ENCODE peak calls at places on chromosomes 12 and 14, in nine cellular contexts. One of them, this sample, is unnamed.
A peak's percentile ranks its signal among the peaks of the same experiment; 100 is the strongest.

GRCh38 chr12:27142102-27142721 is 59.8 kb upstream of the C12orf71 start:
- DNase-seq in spleen: no peak
- DNase-seq in lower leg skin: peak; percentile 57
- DNase-seq in body of pancreas: peak; percentile 66
- DNase-seq in sigmoid colon: peak; percentile 79
- DNase-seq in H1: peak; percentile 39
- DNase-seq in ovary: peak; percentile 72
- DNase-seq in stomach: peak; percentile 68
- DNase-seq in A549: peak; percentile 73
- DNase-seq in this sample: peak; percentile 57

GRCh38 chr12:112978163-112979081 is at the start of gene OAS2:
- DNase-seq in body of pancreas: peak; percentile 42
- DNase-seq in sigmoid colon: peak; percentile 73
- DNase-seq in A549: no peak
- DNase-seq in spleen: peak; percentile 91
- DNase-seq in lower leg skin: peak; percentile 60
- DNase-seq in ovary: peak; percentile 29
- DNase-seq in stomach: peak; percentile 80
- DNase-seq in H1: no peak
- DNase-seq in this sample: peak; percentile 47

GRCh38 chr12:97275261-97276197 is 187.1 kb upstream of the RMST start:
- DNase-seq in A549: no peak
- DNase-seq in ovary: no peak
- DNase-seq in stomach: no peak
- DNase-seq in body of pancreas: peak; percentile 32
- DNase-seq in lower leg skin: no peak
- DNase-seq in spleen: no peak
- DNase-seq in H1: no peak
- DNase-seq in sigmoid colon: no peak
- DNase-seq in this sample: no peak

GRCh38 chr14:89890589-89890988 is 63.9 kb downstream of the EFCAB11 start:
- DNase-seq in spleen: no peak
- DNase-seq in A549: no peak
- DNase-seq in stomach: no peak
- DNase-seq in body of pancreas: no peak
- DNase-seq in H1: no peak
- DNase-seq in sigmoid colon: no peak
- DNase-seq in ovary: no peak
- DNase-seq in lower leg skin: no peak
- DNase-seq in this sample: no peak

GRCh38 chr14:61153436-61153835 is 127.7 kb downstream of the TMEM30B start:
- DNase-seq in ovary: no peak
- DNase-seq in A549: no peak
- DNase-seq in sigmoid colon: no peak
- DNase-seq in spleen: no peak
- DNase-seq in lower leg skin: no peak
- DNase-seq in stomach: no peak
- DNase-seq in H1: no peak
- DNase-seq in body of pancreas: no peak
- DNase-seq in this sample: no peak

GRCh38 chr14:105026033-105026785 is 5.3 kb upstream of the CDCA4 start:
- DNase-seq in stomach: no peak
- DNase-seq in A549: no peak
- DNase-seq in sigmoid colon: no peak
- DNase-seq in spleen: no peak
- DNase-seq in lower leg skin: no peak
- DNase-seq in H1: no peak
- DNase-seq in ovary: no peak
- DNase-seq in body of pancreas: no peak
- DNase-seq in this sample: no peak

GRCh38 chr14:53278602-53279506 is 125.7 kb upstream of the DDHD1 start:
- DNase-seq in stomach: no peak
- DNase-seq in lower leg skin: no peak
- DNase-seq in spleen: no peak
- DNase-seq in ovary: no peak
- DNase-seq in sigmoid colon: no peak
- DNase-seq in body of pancreas: no peak
- DNase-seq in A549: no peak
- DNase-seq in H1: no peak
- DNase-seq in this sample: no peak

GRCh38 chr12:3097186-3097804 is 20.1 kb downstream of the TSPAN9 start:
- DNase-seq in H1: no peak
- DNase-seq in ovary: peak; percentile 86
- DNase-seq in A549: no peak
- DNase-seq in spleen: no peak
- DNase-seq in lower leg skin: no peak
- DNase-seq in body of pancreas: peak; percentile 75
- DNase-seq in sigmoid colon: no peak
- DNase-seq in stomach: peak; percentile 64
- DNase-seq in this sample: peak; percentile 86

GRCh38 chr14:95496690-95497241 is 19.7 kb downstream of the SYNE3 start:
- DNase-seq in A549: no peak
- DNase-seq in stomach: no peak
- DNase-seq in sigmoid colon: no peak
- DNase-seq in lower leg skin: no peak
- DNase-seq in body of pancreas: no peak
- DNase-seq in spleen: no peak
- DNase-seq in H1: no peak
- DNase-seq in ovary: peak; percentile 72
- DNase-seq in this sample: peak; percentile 67

GRCh38 chr14:59490756-59491155 is 6.4 kb downstream of the JKAMP start:
- DNase-seq in ovary: no peak
- DNase-seq in body of pancreas: no peak
- DNase-seq in H1: no peak
- DNase-seq in A549: no peak
- DNase-seq in lower leg skin: no peak
- DNase-seq in sigmoid colon: no peak
- DNase-seq in spleen: no peak
- DNase-seq in stomach: no peak
- DNase-seq in this sample: no peak

GRCh38 chr12:54373619-54374554 is 9.6 kb upstream of the GPR84 start:
- DNase-seq in sigmoid colon: no peak
- DNase-seq in body of pancreas: no peak
- DNase-seq in lower leg skin: no peak
- DNase-seq in ovary: no peak
- DNase-seq in stomach: no peak
- DNase-seq in H1: no peak
- DNase-seq in A549: no peak
- DNase-seq in spleen: no peak
- DNase-seq in this sample: no peak

DNA sequence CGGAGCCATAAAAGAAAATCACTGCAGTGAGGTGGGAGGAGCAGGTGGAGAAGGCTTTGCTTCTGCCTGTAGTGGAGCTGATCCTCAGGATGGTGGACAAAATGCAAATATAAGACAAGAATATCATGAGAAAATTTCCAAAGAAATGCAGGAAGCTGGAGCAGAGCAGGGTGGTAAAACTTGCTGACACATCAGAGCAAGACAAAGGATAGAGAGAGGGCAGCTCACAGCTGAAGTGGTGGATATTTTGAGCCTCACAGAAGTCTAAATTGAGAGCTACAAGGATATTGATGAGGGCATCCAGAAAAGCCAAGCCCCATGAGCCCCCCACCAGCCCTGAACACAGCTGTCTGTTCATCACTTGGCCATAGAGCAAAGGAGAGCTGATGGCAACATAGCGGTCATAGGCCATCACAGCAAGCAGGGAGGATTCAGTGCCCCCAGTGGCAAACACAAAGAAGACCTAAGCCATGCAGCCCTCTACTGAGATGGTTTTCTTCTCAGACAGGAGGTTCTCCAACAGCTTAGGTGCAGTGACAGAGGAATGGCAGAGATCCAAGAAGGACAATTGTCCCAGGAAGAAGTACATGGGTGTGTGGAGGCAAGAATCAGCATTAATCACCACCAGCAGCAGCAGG is 30.0 kb upstream of the ANP32D start:
- DNase-seq in spleen: no peak
- DNase-seq in stomach: no peak
- DNase-seq in A549: peak; percentile 15
- DNase-seq in sigmoid colon: no peak
- DNase-seq in ovary: no peak
- DNase-seq in lower leg skin: no peak
- DNase-seq in H1: no peak
- DNase-seq in body of pancreas: no peak
- DNase-seq in this sample: no peak
- TF ChIP-seq CTCF in spleen: no peak
- TF ChIP-seq CTCF in stomach: no peak
- TF ChIP-seq CTCF in A549: no peak
- TF ChIP-seq CTCF in sigmoid colon: no peak
- TF ChIP-seq CTCF in ovary: no peak
- TF ChIP-seq CTCF in lower leg skin: no peak
- TF ChIP-seq CTCF in H1: peak; percentile 35
- TF ChIP-seq CTCF in body of pancreas: no peak
- TF ChIP-seq CTCF in this sample: no peak

GRCh38 chr12:30973171-30973570 is 46.6 kb downstream of the TSPAN11 start:
- DNase-seq in lower leg skin: no peak
- DNase-seq in ovary: no peak
- DNase-seq in stomach: no peak
- DNase-seq in H1: no peak
- DNase-seq in body of pancreas: no peak
- DNase-seq in spleen: no peak
- DNase-seq in A549: no peak
- DNase-seq in sigmoid colon: no peak
- DNase-seq in this sample: no peak

GRCh38 chr12:30973830-30974229 is 47.3 kb downstream of the TSPAN11 start:
- DNase-seq in lower leg skin: no peak
- DNase-seq in ovary: no peak
- DNase-seq in body of pancreas: no peak
- DNase-seq in A549: no peak
- DNase-seq in H1: no peak
- DNase-seq in spleen: no peak
- DNase-seq in sigmoid colon: no peak
- DNase-seq in stomach: no peak
- DNase-seq in this sample: no peak

GRCh38 chr12:30975581-30975980 is 49.0 kb downstream of the TSPAN11 start:
- DNase-seq in sigmoid colon: no peak
- DNase-seq in ovary: no peak
- DNase-seq in lower leg skin: no peak
- DNase-seq in stomach: no peak
- DNase-seq in A549: no peak
- DNase-seq in H1: no peak
- DNase-seq in body of pancreas: no peak
- DNase-seq in spleen: no peak
- DNase-seq in this sample: no peak

GRCh38 chr12:30977124-30977523 is 50.6 kb downstream of the TSPAN11 start:
- DNase-seq in lower leg skin: no peak
- DNase-seq in H1: no peak
- DNase-seq in spleen: no peak
- DNase-seq in sigmoid colon: no peak
- DNase-seq in body of pancreas: no peak
- DNase-seq in ovary: no peak
- DNase-seq in A549: no peak
- DNase-seq in stomach: no peak
- DNase-seq in this sample: no peak

DNA sequence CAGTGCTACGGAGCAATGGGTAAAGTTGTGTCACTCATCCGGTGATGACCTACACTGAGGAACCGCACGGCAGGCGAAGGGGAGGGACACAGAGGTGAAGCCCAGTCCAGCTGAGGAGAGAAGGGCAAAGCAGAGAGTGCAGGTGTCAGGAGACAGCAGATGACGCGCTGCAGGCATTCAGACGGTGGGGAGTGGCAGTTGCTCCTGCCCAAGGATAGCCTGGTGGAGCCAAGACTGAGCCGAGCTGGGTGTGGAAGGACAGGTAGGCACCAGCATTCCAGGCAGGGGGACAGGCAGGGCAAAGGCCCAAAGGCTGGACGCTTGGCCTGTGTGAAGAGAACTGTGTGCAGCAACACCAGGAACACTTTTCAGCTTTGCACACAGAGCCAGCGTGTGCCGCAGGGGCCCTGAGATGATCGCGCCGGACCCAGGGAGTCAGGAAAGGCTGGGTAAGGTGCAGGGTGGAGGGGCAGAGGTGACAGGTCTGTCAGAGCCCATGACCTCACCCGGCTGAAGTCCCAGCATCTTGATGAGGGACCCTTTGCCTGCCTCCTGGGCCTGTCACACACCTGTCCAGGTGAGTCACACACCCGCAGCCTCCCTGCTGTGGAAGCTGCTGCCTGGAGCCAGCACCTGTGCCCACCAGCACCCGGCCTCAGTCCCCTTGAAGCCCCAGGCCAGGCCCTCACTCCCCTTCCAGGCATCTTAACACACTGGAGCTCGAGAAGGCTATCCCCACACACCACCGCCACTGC is 48.4 kb downstream of the TSPAN11 start:
- DNase-seq in lower leg skin: no peak
- DNase-seq in stomach: no peak
- DNase-seq in A549: no peak
- DNase-seq in sigmoid colon: no peak
- DNase-seq in H1: no peak
- DNase-seq in ovary: no peak
- DNase-seq in spleen: no peak
- DNase-seq in body of pancreas: no peak
- DNase-seq in this sample: no peak
- TF ChIP-seq POLR2A in lower leg skin: no peak
- TF ChIP-seq POLR2A in stomach: no peak
- TF ChIP-seq POLR2A in A549: no peak
- TF ChIP-seq POLR2A in sigmoid colon: no peak
- TF ChIP-seq POLR2A in H1: no peak
- TF ChIP-seq POLR2A in ovary: no peak
- TF ChIP-seq POLR2A in spleen: no peak
- TF ChIP-seq POLR2A in body of pancreas: no peak
- TF ChIP-seq POLR2A in this sample: no peak

DNA sequence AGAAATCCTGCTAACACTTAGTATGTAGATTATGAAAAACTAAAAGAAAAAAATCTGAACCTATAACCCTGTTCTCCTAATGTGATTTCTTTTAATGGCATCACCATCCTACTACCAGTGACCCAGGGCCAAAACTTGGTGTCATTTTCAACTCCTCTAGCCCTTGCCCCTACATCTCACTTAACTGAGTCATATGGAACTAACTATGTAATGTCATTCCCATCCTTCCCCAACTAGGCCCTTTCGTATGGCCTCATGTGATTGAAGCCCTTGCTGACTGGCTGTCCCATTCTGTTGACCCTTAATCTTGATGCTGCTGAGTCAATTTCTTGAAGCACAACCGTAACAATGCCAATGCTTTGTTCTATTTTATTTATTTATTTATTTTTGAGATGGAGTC is 7.6 kb downstream of the DMAC2L start:
- DNase-seq in lower leg skin: no peak
- DNase-seq in sigmoid colon: no peak
- DNase-seq in ovary: no peak
- DNase-seq in H1: no peak
- DNase-seq in body of pancreas: no peak
- DNase-seq in stomach: no peak
- DNase-seq in A549: no peak
- DNase-seq in spleen: no peak
- DNase-seq in this sample: no peak
- TF ChIP-seq CTCF in lower leg skin: no peak
- TF ChIP-seq CTCF in sigmoid colon: no peak
- TF ChIP-seq CTCF in ovary: no peak
- TF ChIP-seq CTCF in H1: no peak
- TF ChIP-seq CTCF in body of pancreas: no peak
- TF ChIP-seq CTCF in stomach: no peak
- TF ChIP-seq CTCF in A549: no peak
- TF ChIP-seq CTCF in spleen: no peak
- TF ChIP-seq CTCF in this sample: no peak

GRCh38 chr12:53268009-53268636 is at the start of gene ESPL1:
- DNase-seq in body of pancreas: peak; percentile 52
- DNase-seq in spleen: peak; percentile 91
- DNase-seq in sigmoid colon: peak; percentile 86
- DNase-seq in ovary: peak; percentile 79
- DNase-seq in lower leg skin: peak; percentile 46
- DNase-seq in stomach: peak; percentile 75
- DNase-seq in A549: peak; percentile 92
- DNase-seq in H1: peak; percentile 54
- DNase-seq in this sample: peak; percentile 78
- TF ChIP-seq POLR2A in body of pancreas: peak; percentile 14
- TF ChIP-seq POLR2A in spleen: no peak
- TF ChIP-seq POLR2A in sigmoid colon: no peak
- TF ChIP-seq POLR2A in ovary: no peak
- TF ChIP-seq POLR2A in lower leg skin: no peak
- TF ChIP-seq POLR2A in stomach: no peak
- TF ChIP-seq POLR2A in A549: no peak
- TF ChIP-seq POLR2A in H1: no peak
- TF ChIP-seq POLR2A in this sample: no peak